ENCODE peak calls at places on chromosomes 2 and 18, in eight cellular contexts. J is upper lobe of right lung, N is mesendoderm, Q is psoas muscle, F is adrenal gland, H is aorta, W is GM23248, K is sigmoid colon. T is an unnamed sample.

GRCh38 chr2:102166189-102166845 is 20.5 kb upstream of the IL1RL2 start:
- DNase-seq in Q (no peak), H (no peak), W (peak; percentile 86), F (peak; percentile 60), N (peak; percentile 57), K (peak; percentile 77), J (no peak), T (no peak)

GRCh38 chr2:169683425-169684134 is 10.6 kb downstream of the CFAP210 start:
- DNase-seq in J (no peak), H (no peak), K (no peak), N (no peak), Q (no peak), F (no peak), W (no peak), T (no peak)

GRCh38 chr2:46966576-46966975 is 51.0 kb upstream of the MCFD2 start:
- DNase-seq in F (no peak), J (no peak), Q (no peak), W (no peak), K (no peak), H (no peak), N (no peak), T (no peak)

GRCh38 chr2:96535331-96535730 is 1.2 kb upstream of the ARID5A start:
- DNase-seq in Q (no peak), K (peak; percentile 55), J (peak; percentile 26), F (no peak), W (no peak), H (peak; percentile 40), N (no peak), T (no peak)

GRCh38 chr2:190270298-190270697 is 49.3 kb downstream of the HIBCH start:
- DNase-seq in F (no peak), W (no peak), J (no peak), H (no peak), K (no peak), Q (no peak), N (no peak), T (no peak)

GRCh38 chr2:46339676-46340459 is 42.7 kb downstream of the EPAS1 start:
- DNase-seq in W (peak; percentile 20), Q (no peak), J (no peak), K (no peak), H (no peak), F (no peak), N (no peak), T (peak; percentile 74)

GRCh38 chr2:3494984-3495666 is 24.2 kb downstream of the ADI1 start:
- DNase-seq in K (no peak), H (no peak), J (peak; percentile 17), W (no peak), F (no peak), Q (no peak), N (no peak), T (peak; percentile 55)

GRCh38 chr2:19973471-19973870 is 16.4 kb downstream of the WDR35 start:
- DNase-seq in N (no peak), J (no peak), K (no peak), W (no peak), Q (no peak), F (no peak), H (no peak), T (no peak)

GRCh38 chr2:194020155-194020554 is 1636.9 kb upstream of the SLC39A10 start:
- DNase-seq in J (no peak), W (no peak), H (no peak), N (no peak), Q (no peak), K (no peak), F (no peak), T (no peak)

GRCh38 chr18:74299746-74300145 is 8.0 kb upstream of the CYB5A start:
- DNase-seq in F (no peak), N (no peak), H (no peak), K (no peak), W (peak; percentile 51), Q (no peak), J (no peak), T (no peak)

GRCh38 chr18:10661333-10661732 is 135.5 kb downstream of the NAPG start:
- DNase-seq in N (peak; percentile 63), W (peak; percentile 48), Q (no peak), J (no peak), F (no peak), K (no peak), H (no peak), T (no peak)

GRCh38 chr2:237859082-237859433 is 365 bp upstream of the RAMP1 start:
- DNase-seq in Q (no peak), N (peak; percentile 5), J (peak; percentile 48), F (no peak), H (no peak), K (peak; percentile 72), W (no peak), T (no peak)

GRCh38 chr2:209431701-209432100 is 7.9 kb downstream of the MAP2 start:
- DNase-seq in N (peak; percentile 44), J (no peak), W (peak; percentile 73), H (no peak), F (no peak), K (no peak), Q (no peak), T (no peak)

GRCh38 chr2:169590804-169591203 is 6.7 kb downstream of the PPIG start:
- DNase-seq in Q (no peak), F (no peak), J (no peak), N (no peak), K (no peak), H (no peak), W (no peak), T (no peak)

GRCh38 chr2:160380613-160381012 is 113.0 kb downstream of the RBMS1 start:
- DNase-seq in F (no peak), K (no peak), H (no peak), J (peak; percentile 74), W (peak; percentile 60), Q (no peak), N (no peak), T (no peak)

GRCh38 chr2:100242416-100242815 is 79.9 kb downstream of the LONRF2 start:
- DNase-seq in K (no peak), H (no peak), J (no peak), N (peak; percentile 19), Q (no peak), W (no peak), F (no peak), T (peak; percentile 56)

GRCh38 chr2:107990718-107991117 is 4.4 kb downstream of the SLC5A7 start:
- DNase-seq in Q (no peak), W (no peak), N (no peak), H (no peak), J (no peak), F (no peak), K (no peak), T (no peak)

GRCh38 chr2:16201876-16202642 is 261.7 kb downstream of the MYCN start:
- DNase-seq in F (no peak), J (no peak), K (no peak), Q (no peak), H (no peak), W (no peak), N (no peak), T (no peak)

GRCh38 chr2:144156736-144157645 is 362.9 kb downstream of the ZEB2 start:
- DNase-seq in Q (no peak), H (no peak), N (peak; percentile 46), J (no peak), F (no peak), K (no peak), W (no peak), T (no peak)

GRCh38 chr2:222333397-222333796 is 34.6 kb upstream of the PAX3 start:
- DNase-seq in K (no peak), Q (no peak), W (no peak), H (no peak), J (no peak), F (no peak), N (no peak), T (no peak)

GRCh38 chr2:25336446-25336845 is 5.3 kb downstream of the DNMT3A start:
- DNase-seq in K (no peak), Q (no peak), F (no peak), H (no peak), J (no peak), N (no peak), W (no peak), T (no peak)
- H3K27ac ChIP-seq in K (no peak overlapping the region), Q (peak overlapping the region; percentile 82), F (peak overlapping the region; percentile 81), H (no peak overlapping the region), J (no peak overlapping the region), N (no peak overlapping the region), W (no peak overlapping the region), T (no peak overlapping the region)

DNA sequence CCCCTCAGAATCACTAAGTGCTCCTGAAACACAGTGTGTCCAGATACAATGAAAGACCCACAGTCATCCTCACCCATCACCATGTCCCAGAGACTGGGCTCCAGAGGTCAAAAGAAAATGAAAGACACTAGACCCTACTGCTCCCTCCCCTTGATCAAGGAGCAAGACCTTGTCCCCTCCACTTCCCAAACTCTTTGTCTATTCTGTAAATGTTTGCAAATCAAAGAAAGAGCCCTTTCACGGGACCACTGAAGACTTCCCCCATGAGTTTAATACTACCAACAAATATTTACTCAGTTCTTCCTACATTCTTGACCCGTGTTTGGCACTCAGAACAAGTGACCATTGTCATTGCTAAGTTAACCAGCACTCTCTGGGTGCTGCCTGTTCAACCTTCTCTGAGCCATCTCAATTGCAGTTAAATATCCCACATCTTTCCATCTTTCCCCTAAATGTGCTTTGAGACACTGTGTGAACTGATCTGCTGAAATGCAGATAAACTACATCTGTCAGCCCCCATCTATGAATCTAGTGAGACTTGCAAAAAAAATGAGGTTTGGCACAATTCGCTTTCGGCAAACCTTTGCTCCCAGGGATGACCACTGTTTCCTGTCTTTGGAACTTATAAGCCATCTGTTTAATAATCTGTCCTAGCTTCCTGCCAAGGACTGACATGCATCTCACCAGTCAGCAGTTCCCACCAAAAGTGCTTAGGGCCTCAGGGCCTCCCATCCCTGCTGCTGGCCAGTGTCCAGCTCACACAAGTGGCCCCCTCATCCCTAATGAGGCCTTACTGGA is 170.3 kb downstream of the GFPT1 start:
- DNase-seq in K (no peak), Q (no peak), J (no peak), N (no peak), W (peak; percentile 42), F (peak; percentile 31), H (no peak), T (no peak)
- H3K4me3 ChIP-seq in K (no peak overlapping the region), Q (no peak overlapping the region), J (no peak overlapping the region), N (no peak overlapping the region), W (no peak overlapping the region), F (no peak overlapping the region), H (no peak overlapping the region), T (no peak overlapping the region)

GRCh38 chr2:217437289-217437688 is 565.5 kb downstream of the TNS1 start:
- DNase-seq in Q (peak; percentile 22), N (no peak), H (peak; percentile 66), J (no peak), K (no peak), F (no peak), W (no peak), T (no peak)
- H3K27ac ChIP-seq in Q (no peak overlapping the region), N (no peak overlapping the region), H (no peak overlapping the region), J (peak overlapping the region; percentile 32), K (peak overlapping the region; percentile 48), F (peak overlapping the region; percentile 67), W (no peak overlapping the region), T (peak overlapping the region; percentile 61)

DNA sequence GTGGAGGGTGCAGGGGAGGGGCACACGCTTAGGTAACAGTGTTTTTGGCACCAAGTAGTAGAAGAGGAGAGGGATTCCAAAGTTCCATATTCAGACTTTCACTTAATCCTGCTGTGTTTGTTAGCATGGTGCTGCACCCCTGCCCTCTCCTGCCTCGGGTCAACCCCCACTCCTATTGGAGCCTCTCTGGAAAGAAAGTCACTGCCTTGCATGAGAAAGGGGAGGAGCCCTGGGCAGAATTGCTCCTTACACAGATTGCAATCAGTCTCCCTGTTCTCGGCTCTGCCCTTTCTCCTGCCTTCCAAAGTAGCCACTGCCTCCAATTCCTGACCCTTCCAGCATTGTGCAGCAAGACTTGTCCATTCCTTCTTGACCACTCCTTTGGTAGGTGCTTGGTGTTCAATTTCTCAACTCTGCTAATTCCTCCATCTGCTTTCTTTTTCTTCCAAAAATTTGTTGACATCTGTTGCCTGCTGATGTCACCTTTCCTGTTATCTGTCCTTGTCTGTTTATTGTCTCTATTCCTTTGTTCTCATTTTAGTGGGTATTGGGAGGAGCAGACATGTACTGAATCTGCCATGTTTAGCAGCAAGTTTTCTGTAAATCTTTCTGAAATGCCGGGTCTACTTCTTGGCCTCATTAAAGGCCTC is 225.4 kb downstream of the LOXHD1 start:
- DNase-seq in F (no peak), N (peak; percentile 80), H (no peak), Q (no peak), J (no peak), W (no peak), K (no peak), T (no peak)
- H3K4me3 ChIP-seq in F (no peak overlapping the region), N (no peak overlapping the region), H (no peak overlapping the region), Q (no peak overlapping the region), J (no peak overlapping the region), W (no peak overlapping the region), K (no peak overlapping the region), T (no peak overlapping the region)

T was measured in coronary artery.